ENCODE peak calls at places on chromosomes 5 and 9, in five cellular contexts. W is body of pancreas, L is ovary, C is endothelial cell of umbilical vein, Z is sigmoid colon. P is an unnamed sample.

GRCh38 chr5:54673523-54674225 is 156.1 kb downstream of the SNX18 start:
- DNase-seq in W (no peak), L (peak; percentile 77), C (no peak), Z (peak; percentile 81), P (no peak)

GRCh38 chr5:1010181-1010510 is 1.5 kb downstream of the NKD2 start:
- DNase-seq in W (peak; percentile 15), L (no peak), C (no peak), Z (peak; percentile 58), P (no peak)

GRCh38 chr9:137286980-137287383 is 9.5 kb downstream of the TOR4A start:
- DNase-seq in W (peak; percentile 88), L (no peak), C (peak; percentile 79), Z (no peak), P (peak; percentile 100)

GRCh38 chr9:20640331-20641187 is 18.3 kb upstream of the MLLT3 start:
- DNase-seq in W (peak; percentile 76), L (peak; percentile 15), C (peak; percentile 8), Z (peak; percentile 68), P (no peak)

GRCh38 chr5:142587354-142587965 is 98.4 kb downstream of the FGF1 start:
- DNase-seq in W (peak; percentile 34), L (no peak), C (peak; percentile 49), Z (no peak), P (peak; percentile 24)

GRCh38 chr5:168578006-168578405 is 1.2 kb downstream of the PANK3 start:
- DNase-seq in W (no peak), L (no peak), C (peak; percentile 28), Z (no peak), P (no peak)

GRCh38 chr5:34620185-34620584 is 35.9 kb upstream of the RAI14 start:
- DNase-seq in W (no peak), L (no peak), C (peak; percentile 90), Z (no peak), P (no peak)

GRCh38 chr5:153066281-153066680 is 424.2 kb upstream of the GRIA1 start:
- DNase-seq in W (no peak), L (no peak), C (no peak), Z (no peak), P (no peak)

GRCh38 chr9:127197186-127197860 is 67.3 kb upstream of the GARNL3 start:
- DNase-seq in W (no peak), L (no peak), C (no peak), Z (no peak), P (no peak)

GRCh38 chr9:115164511-115164974 is 46.6 kb upstream of the TNC start:
- DNase-seq in W (peak; percentile 17), L (no peak), C (no peak), Z (no peak), P (peak; percentile 63)

GRCh38 chr9:94799578-94800264 is 73.2 kb downstream of the AOPEP start:
- DNase-seq in W (no peak), L (no peak), C (peak; percentile 91), Z (no peak), P (peak; percentile 68)

GRCh38 chr5:151101746-151102145 is 20.9 kb upstream of the TNIP1 start:
- DNase-seq in W (peak; percentile 88), L (no peak), C (no peak), Z (no peak), P (no peak)

GRCh38 chr5:132556511-132557424 is at the start of gene RAD50:
- DNase-seq in W (peak; percentile 95), L (peak; percentile 94), C (peak; percentile 83), Z (peak; percentile 97), P (peak; percentile 90)

GRCh38 chr5:56545016-56545415 is 270.3 kb upstream of the MAP3K1 start:
- DNase-seq in W (no peak), L (no peak), C (no peak), Z (no peak), P (no peak)

GRCh38 chr9:121557581-121558422 is 58.2 kb upstream of the GGTA1 start:
- DNase-seq in W (peak; percentile 52), L (peak; percentile 51), C (peak; percentile 83), Z (peak; percentile 85), P (peak; percentile 97)

GRCh38 chr5:67447732-67448131 is 251.1 kb upstream of the CD180 start:
- DNase-seq in W (no peak), L (no peak), C (no peak), Z (no peak), P (no peak)

GRCh38 chr5:148750614-148751013 is 75.8 kb upstream of the ADRB2 start:
- DNase-seq in W (no peak), L (no peak), C (no peak), Z (no peak), P (no peak)

GRCh38 chr5:115325291-115326019 is 29.0 kb upstream of the CCDC112 start:
- DNase-seq in W (no peak), L (no peak), C (no peak), Z (no peak), P (no peak)

GRCh38 chr9:93603011-93603410 is 26.6 kb downstream of the PHF2 start:
- DNase-seq in W (no peak), L (no peak), C (no peak), Z (no peak), P (no peak)

GRCh38 chr5:134252671-134253070 is 26.8 kb upstream of the PPP2CA start:
- DNase-seq in W (no peak), L (no peak), C (peak; percentile 10), Z (no peak), P (peak; percentile 72)

GRCh38 chr9:136527721-136528710 is 17.8 kb downstream of the NOTCH1 start:
- DNase-seq in W (peak; percentile 54), L (no peak), C (no peak), Z (no peak), P (peak; percentile 78)

GRCh38 chr5:52560366-52560765 is 227.3 kb upstream of the ITGA1 start:
- DNase-seq in W (no peak), L (no peak), C (peak; percentile 14), Z (no peak), P (no peak)

GRCh38 chr9:4206718-4207117 is 93.2 kb downstream of the GLIS3 start:
- DNase-seq in W (no peak), L (peak; percentile 35), C (no peak), Z (no peak), P (no peak)

GRCh38 chr9:2340046-2340760 is 281.4 kb upstream of the VLDLR start:
- DNase-seq in W (no peak), L (no peak), C (no peak), Z (no peak), P (no peak)

GRCh38 chr5:132250547-132250946 is 6.9 kb upstream of the PDLIM4 start:
- DNase-seq in W (no peak), L (no peak), C (no peak), Z (peak; percentile 12), P (no peak)

GRCh38 chr9:116020146-116020545 is 133.4 kb upstream of the PAPPA start:
- DNase-seq in W (no peak), L (no peak), C (no peak), Z (no peak), P (no peak)

GRCh38 chr9:21018177-21018576 is 13.3 kb downstream of the HACD4 start:
- DNase-seq in W (no peak), L (no peak), C (no peak), Z (no peak), P (no peak)

GRCh38 chr5:136308396-136308795 is 56.9 kb downstream of the TRPC7 start:
- DNase-seq in W (peak; percentile 19), L (no peak), C (no peak), Z (no peak), P (no peak)

GRCh38 chr5:54159837-54160215 is 150.5 kb downstream of the ARL15 start:
- DNase-seq in W (no peak), L (no peak), C (no peak), Z (no peak), P (no peak)

GRCh38 chr5:170632985-170633234 is 129.1 kb downstream of the KCNIP1 start:
- DNase-seq in W (peak; percentile 58), L (peak; percentile 74), C (no peak), Z (peak; percentile 87), P (no peak)

GRCh38 chr5:68924490-68925145 is 169.2 kb upstream of the SLC30A5 start:
- DNase-seq in W (peak; percentile 37), L (peak; percentile 33), C (no peak), Z (no peak), P (no peak)

GRCh38 chr5:149005077-149005892 is 57.6 kb downstream of the SH3TC2 start:
- DNase-seq in W (no peak), L (no peak), C (no peak), Z (no peak), P (no peak)

GRCh38 chr5:173229966-173230740 is 4.9 kb downstream of the NKX2-5 start:
- DNase-seq in W (no peak), L (no peak), C (no peak), Z (no peak), P (no peak)

GRCh38 chr9:128828719-128829452 is 708 bp downstream of the SPOUT1 start:
- DNase-seq in W (no peak), L (no peak), C (no peak), Z (no peak), P (no peak)

GRCh38 chr9:128825923-128826702 is 3.5 kb downstream of the SPOUT1 start:
- DNase-seq in W (no peak), L (no peak), C (no peak), Z (no peak), P (peak; percentile 58)

GRCh38 chr9:128833696-128834095 is 4.1 kb upstream of the SPOUT1 start:
- DNase-seq in W (no peak), L (no peak), C (no peak), Z (no peak), P (no peak)

GRCh38 chr9:128828267-128828666 is 1.3 kb downstream of the SPOUT1 start:
- DNase-seq in W (no peak), L (no peak), C (no peak), Z (no peak), P (no peak)

DNA sequence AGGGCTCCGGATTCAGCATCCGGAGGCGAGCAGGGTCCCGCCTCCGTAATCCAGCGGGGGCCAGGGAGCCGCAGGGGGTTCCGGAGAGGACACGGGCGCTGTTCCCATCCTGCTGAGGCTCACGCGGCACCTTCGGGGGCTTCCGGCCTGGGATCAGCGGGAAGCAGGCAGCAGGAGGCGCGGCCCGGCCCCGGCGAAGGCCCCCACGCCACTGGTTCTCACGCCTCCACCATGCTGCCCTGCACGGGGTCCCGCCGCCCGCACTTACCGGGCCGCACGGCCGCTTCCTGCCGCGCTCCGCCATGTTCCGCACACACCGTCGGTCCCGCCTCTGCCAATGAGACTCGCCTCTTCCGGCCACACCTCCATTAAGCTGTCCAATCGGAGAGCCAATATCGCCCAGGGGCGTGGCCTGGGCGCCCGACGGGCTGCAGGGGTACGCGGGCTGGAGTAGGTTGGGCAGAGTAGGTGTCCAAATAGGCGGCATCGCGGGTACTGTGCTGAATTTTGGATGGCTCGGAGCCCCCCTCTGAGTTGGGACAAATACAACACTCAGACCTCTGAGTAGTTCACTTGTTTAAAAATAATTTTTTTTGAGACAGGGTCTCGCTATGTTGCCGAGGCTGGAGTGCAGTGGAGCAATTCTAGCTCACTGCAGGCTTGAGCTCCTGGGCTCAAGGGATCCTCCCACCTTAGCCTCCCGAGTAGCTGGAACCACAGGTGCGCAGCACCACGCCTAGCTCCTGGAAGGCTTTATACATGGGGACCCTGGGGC is at the start of gene SPOUT1:
- DNase-seq in W (peak; percentile 95), L (peak; percentile 89), C (peak; percentile 92), Z (peak; percentile 96), P (peak; percentile 98)
- TF ChIP-seq POLR2A in W (no peak), L (peak; percentile 43), C (peak; percentile 87), Z (no peak), P (peak; percentile 95)

GRCh38 chr5:139399501-139400121 is 4.3 kb downstream of the SPATA24 start:
- DNase-seq in W (no peak), L (no peak), C (no peak), Z (no peak), P (no peak)
- TF ChIP-seq POLR2A in W (no peak), L (no peak), C (no peak), Z (no peak), P (no peak)

GRCh38 chr5:139660916-139661814 is 13.0 kb downstream of the CXXC5 start:
- DNase-seq in W (peak; percentile 89), L (peak; percentile 55), C (peak; percentile 83), Z (peak; percentile 97), P (peak; percentile 92)
- TF ChIP-seq POLR2A in W (no peak), L (no peak), C (no peak), Z (no peak), P (peak; percentile 47)

GRCh38 chr5:33457817-33458216 is 17.1 kb downstream of the TARS1 start:
- DNase-seq in W (no peak), L (no peak), C (no peak), Z (no peak), P (no peak)
- TF ChIP-seq POLR2A in W (no peak), L (no peak), C (no peak), Z (no peak), P (no peak)

P was measured in H54.